ENCODE peak calls at places on chromosomes 7 and 10, in seven cellular contexts. One of them, this sample, is unnamed.

GRCh38 chr10:132281915-132282666 is 25.7 kb downstream of the STK32C start:
- DNase-seq in GM13977: no peak
- DNase-seq in erythroblast: no peak
- DNase-seq in uterus: no peak
- DNase-seq in T-helper 9 cell: no peak
- DNase-seq in foreskin fibroblast: no peak
- DNase-seq in kidney glomerular epithelial cell: no peak
- DNase-seq in this sample: no peak

GRCh38 chr7:48426966-48427555 is 255.8 kb downstream of the ABCA13 start:
- DNase-seq in GM13977: no peak
- DNase-seq in erythroblast: no peak
- DNase-seq in uterus: no peak
- DNase-seq in T-helper 9 cell: no peak
- DNase-seq in foreskin fibroblast: no peak
- DNase-seq in kidney glomerular epithelial cell: peak; percentile 67
- DNase-seq in this sample: no peak

GRCh38 chr7:28984631-28985030 is 26.5 kb upstream of the TRIL start:
- DNase-seq in GM13977: no peak
- DNase-seq in erythroblast: no peak
- DNase-seq in uterus: peak; percentile 73
- DNase-seq in T-helper 9 cell: no peak
- DNase-seq in foreskin fibroblast: peak; percentile 83
- DNase-seq in kidney glomerular epithelial cell: peak; percentile 52
- DNase-seq in this sample: no peak

GRCh38 chr10:121580276-121581116 is 17.7 kb downstream of the FGFR2 start:
- DNase-seq in GM13977: no peak
- DNase-seq in erythroblast: no peak
- DNase-seq in uterus: no peak
- DNase-seq in T-helper 9 cell: no peak
- DNase-seq in foreskin fibroblast: no peak
- DNase-seq in kidney glomerular epithelial cell: no peak
- DNase-seq in this sample: no peak

GRCh38 chr10:84314269-84314668 is 14.1 kb upstream of the CCSER2 start:
- DNase-seq in GM13977: no peak
- DNase-seq in erythroblast: no peak
- DNase-seq in uterus: no peak
- DNase-seq in T-helper 9 cell: no peak
- DNase-seq in foreskin fibroblast: no peak
- DNase-seq in kidney glomerular epithelial cell: no peak
- DNase-seq in this sample: no peak

GRCh38 chr7:16431646-16432424 is 10.5 kb upstream of the CRPPA start:
- DNase-seq in GM13977: peak; percentile 17
- DNase-seq in erythroblast: peak; percentile 52
- DNase-seq in uterus: no peak
- DNase-seq in T-helper 9 cell: no peak
- DNase-seq in foreskin fibroblast: no peak
- DNase-seq in kidney glomerular epithelial cell: peak; percentile 34
- DNase-seq in this sample: peak; percentile 16

GRCh38 chr10:31961675-31962074 is 33.0 kb upstream of the ARHGAP12 start:
- DNase-seq in GM13977: no peak
- DNase-seq in erythroblast: no peak
- DNase-seq in uterus: no peak
- DNase-seq in T-helper 9 cell: no peak
- DNase-seq in foreskin fibroblast: peak; percentile 82
- DNase-seq in kidney glomerular epithelial cell: no peak
- DNase-seq in this sample: peak; percentile 20

GRCh38 chr7:36281945-36282727 is 107.5 kb upstream of the ANLN start:
- DNase-seq in GM13977: no peak
- DNase-seq in erythroblast: no peak
- DNase-seq in uterus: no peak
- DNase-seq in T-helper 9 cell: no peak
- DNase-seq in foreskin fibroblast: no peak
- DNase-seq in kidney glomerular epithelial cell: peak; percentile 12
- DNase-seq in this sample: no peak

GRCh38 chr7:57305192-57305748 is 144.7 kb upstream of the ZNF716 start:
- DNase-seq in GM13977: no peak
- DNase-seq in erythroblast: no peak
- DNase-seq in uterus: no peak
- DNase-seq in T-helper 9 cell: no peak
- DNase-seq in foreskin fibroblast: no peak
- DNase-seq in kidney glomerular epithelial cell: no peak
- DNase-seq in this sample: no peak

GRCh38 chr7:123220396-123220795 is 20.6 kb upstream of the SLC13A1 start:
- DNase-seq in GM13977: no peak
- DNase-seq in erythroblast: no peak
- DNase-seq in uterus: no peak
- DNase-seq in T-helper 9 cell: no peak
- DNase-seq in foreskin fibroblast: no peak
- DNase-seq in kidney glomerular epithelial cell: peak; percentile 43
- DNase-seq in this sample: no peak

GRCh38 chr10:129941199-129942018 is 22.7 kb downstream of the EBF3 start:
- DNase-seq in GM13977: no peak
- DNase-seq in erythroblast: no peak
- DNase-seq in uterus: no peak
- DNase-seq in T-helper 9 cell: no peak
- DNase-seq in foreskin fibroblast: no peak
- DNase-seq in kidney glomerular epithelial cell: no peak
- DNase-seq in this sample: no peak

GRCh38 chr7:15839415-15840100 is 153.1 kb upstream of the MEOX2 start:
- DNase-seq in GM13977: no peak
- DNase-seq in erythroblast: no peak
- DNase-seq in uterus: peak; percentile 40
- DNase-seq in T-helper 9 cell: no peak
- DNase-seq in foreskin fibroblast: no peak
- DNase-seq in kidney glomerular epithelial cell: no peak
- DNase-seq in this sample: no peak

This sample was measured in GM13976.